ENCODE peak calls at places on chromosome 21, in ten cellular contexts. One of them, this sample, is unnamed.
A peak's percentile ranks its signal among the peaks of the same experiment; 100 is the strongest.

GRCh38 chr21:43921979-43922945 is 57.2 kb downstream of the AGPAT3 start:
- DNase-seq in GM04504: no peak
- DNase-seq in stimulated activated CD4-positive, alpha-beta T cell treated with anti-CD3 and anti-CD28 coated beads, Interleukin-4, amount 100 ng/mL, for 48 hours: peak; percentile 37
- DNase-seq in astrocyte of the hippocampus: no peak
- DNase-seq in fibroblast of the aortic adventitia: no peak
- DNase-seq in B cell: no peak
- DNase-seq in dorsolateral prefrontal cortex: no peak
- DNase-seq in OCI-LY7: no peak
- DNase-seq in NCI-H1092: no peak
- DNase-seq in thoracic aorta: no peak
- DNase-seq in this sample: peak; percentile 21

GRCh38 chr21:34498623-34499022 is 13.4 kb downstream of the KCNE1 start:
- DNase-seq in GM04504: no peak
- DNase-seq in stimulated activated CD4-positive, alpha-beta T cell treated with anti-CD3 and anti-CD28 coated beads, Interleukin-4, amount 100 ng/mL, for 48 hours: no peak
- DNase-seq in astrocyte of the hippocampus: no peak
- DNase-seq in fibroblast of the aortic adventitia: peak; percentile 11
- DNase-seq in B cell: no peak
- DNase-seq in dorsolateral prefrontal cortex: no peak
- DNase-seq in OCI-LY7: no peak
- DNase-seq in NCI-H1092: no peak
- DNase-seq in thoracic aorta: no peak
- DNase-seq in this sample: no peak

GRCh38 chr21:30166705-30167104 is at the start of gene CLDN17:
- DNase-seq in GM04504: no peak
- DNase-seq in stimulated activated CD4-positive, alpha-beta T cell treated with anti-CD3 and anti-CD28 coated beads, Interleukin-4, amount 100 ng/mL, for 48 hours: no peak
- DNase-seq in astrocyte of the hippocampus: no peak
- DNase-seq in fibroblast of the aortic adventitia: no peak
- DNase-seq in B cell: no peak
- DNase-seq in dorsolateral prefrontal cortex: no peak
- DNase-seq in OCI-LY7: no peak
- DNase-seq in NCI-H1092: no peak
- DNase-seq in thoracic aorta: no peak
- DNase-seq in this sample: no peak

GRCh38 chr21:31592501-31592900 is 67.0 kb upstream of the SOD1 start:
- DNase-seq in GM04504: no peak
- DNase-seq in stimulated activated CD4-positive, alpha-beta T cell treated with anti-CD3 and anti-CD28 coated beads, Interleukin-4, amount 100 ng/mL, for 48 hours: no peak
- DNase-seq in astrocyte of the hippocampus: no peak
- DNase-seq in fibroblast of the aortic adventitia: no peak
- DNase-seq in B cell: no peak
- DNase-seq in dorsolateral prefrontal cortex: no peak
- DNase-seq in OCI-LY7: no peak
- DNase-seq in NCI-H1092: no peak
- DNase-seq in thoracic aorta: no peak
- DNase-seq in this sample: no peak

GRCh38 chr21:28936721-28937120 is 56.0 kb downstream of the LTN1 start:
- DNase-seq in GM04504: no peak
- DNase-seq in stimulated activated CD4-positive, alpha-beta T cell treated with anti-CD3 and anti-CD28 coated beads, Interleukin-4, amount 100 ng/mL, for 48 hours: no peak
- DNase-seq in astrocyte of the hippocampus: no peak
- DNase-seq in fibroblast of the aortic adventitia: no peak
- DNase-seq in B cell: no peak
- DNase-seq in dorsolateral prefrontal cortex: no peak
- DNase-seq in OCI-LY7: no peak
- DNase-seq in NCI-H1092: no peak
- DNase-seq in thoracic aorta: no peak
- DNase-seq in this sample: no peak

GRCh38 chr21:39153373-39153772 is 29.9 kb downstream of the PSMG1 start:
- DNase-seq in GM04504: no peak
- DNase-seq in stimulated activated CD4-positive, alpha-beta T cell treated with anti-CD3 and anti-CD28 coated beads, Interleukin-4, amount 100 ng/mL, for 48 hours: no peak
- DNase-seq in astrocyte of the hippocampus: no peak
- DNase-seq in fibroblast of the aortic adventitia: peak; percentile 19
- DNase-seq in B cell: no peak
- DNase-seq in dorsolateral prefrontal cortex: no peak
- DNase-seq in OCI-LY7: peak; percentile 10
- DNase-seq in NCI-H1092: no peak
- DNase-seq in thoracic aorta: no peak
- DNase-seq in this sample: peak; percentile 12

GRCh38 chr21:28834335-28835238 is 158.1 kb downstream of the LTN1 start:
- DNase-seq in GM04504: no peak
- DNase-seq in stimulated activated CD4-positive, alpha-beta T cell treated with anti-CD3 and anti-CD28 coated beads, Interleukin-4, amount 100 ng/mL, for 48 hours: no peak
- DNase-seq in astrocyte of the hippocampus: no peak
- DNase-seq in fibroblast of the aortic adventitia: no peak
- DNase-seq in B cell: no peak
- DNase-seq in dorsolateral prefrontal cortex: no peak
- DNase-seq in OCI-LY7: no peak
- DNase-seq in NCI-H1092: no peak
- DNase-seq in thoracic aorta: no peak
- DNase-seq in this sample: no peak

GRCh38 chr21:21030311-21030710 is 32.1 kb downstream of the NCAM2 start:
- DNase-seq in GM04504: no peak
- DNase-seq in stimulated activated CD4-positive, alpha-beta T cell treated with anti-CD3 and anti-CD28 coated beads, Interleukin-4, amount 100 ng/mL, for 48 hours: no peak
- DNase-seq in astrocyte of the hippocampus: no peak
- DNase-seq in fibroblast of the aortic adventitia: no peak
- DNase-seq in B cell: no peak
- DNase-seq in dorsolateral prefrontal cortex: no peak
- DNase-seq in OCI-LY7: no peak
- DNase-seq in NCI-H1092: no peak
- DNase-seq in thoracic aorta: no peak
- DNase-seq in this sample: no peak

GRCh38 chr21:26800455-26801454 is 44.5 kb downstream of the ADAMTS1 start:
- DNase-seq in GM04504: peak; percentile 48
- DNase-seq in stimulated activated CD4-positive, alpha-beta T cell treated with anti-CD3 and anti-CD28 coated beads, Interleukin-4, amount 100 ng/mL, for 48 hours: no peak
- DNase-seq in astrocyte of the hippocampus: no peak
- DNase-seq in fibroblast of the aortic adventitia: peak; percentile 57
- DNase-seq in B cell: no peak
- DNase-seq in dorsolateral prefrontal cortex: no peak
- DNase-seq in OCI-LY7: no peak
- DNase-seq in NCI-H1092: no peak
- DNase-seq in thoracic aorta: no peak
- DNase-seq in this sample: no peak

GRCh38 chr21:33121715-33122475 is 52.0 kb downstream of the OLIG1 start:
- DNase-seq in GM04504: peak; percentile 3
- DNase-seq in stimulated activated CD4-positive, alpha-beta T cell treated with anti-CD3 and anti-CD28 coated beads, Interleukin-4, amount 100 ng/mL, for 48 hours: no peak
- DNase-seq in astrocyte of the hippocampus: peak; percentile 12
- DNase-seq in fibroblast of the aortic adventitia: peak; percentile 18
- DNase-seq in B cell: no peak
- DNase-seq in dorsolateral prefrontal cortex: no peak
- DNase-seq in OCI-LY7: peak; percentile 56
- DNase-seq in NCI-H1092: no peak
- DNase-seq in thoracic aorta: no peak
- DNase-seq in this sample: peak; percentile 36

GRCh38 chr21:26365849-26366248 is 195.3 kb upstream of the APP start:
- DNase-seq in GM04504: no peak
- DNase-seq in stimulated activated CD4-positive, alpha-beta T cell treated with anti-CD3 and anti-CD28 coated beads, Interleukin-4, amount 100 ng/mL, for 48 hours: no peak
- DNase-seq in astrocyte of the hippocampus: no peak
- DNase-seq in fibroblast of the aortic adventitia: no peak
- DNase-seq in B cell: no peak
- DNase-seq in dorsolateral prefrontal cortex: no peak
- DNase-seq in OCI-LY7: no peak
- DNase-seq in NCI-H1092: no peak
- DNase-seq in thoracic aorta: no peak
- DNase-seq in this sample: no peak

GRCh38 chr21:42298237-42298636 is 17.0 kb downstream of the TFF3 start:
- DNase-seq in GM04504: no peak
- DNase-seq in stimulated activated CD4-positive, alpha-beta T cell treated with anti-CD3 and anti-CD28 coated beads, Interleukin-4, amount 100 ng/mL, for 48 hours: no peak
- DNase-seq in astrocyte of the hippocampus: no peak
- DNase-seq in fibroblast of the aortic adventitia: no peak
- DNase-seq in B cell: no peak
- DNase-seq in dorsolateral prefrontal cortex: no peak
- DNase-seq in OCI-LY7: no peak
- DNase-seq in NCI-H1092: no peak
- DNase-seq in thoracic aorta: no peak
- DNase-seq in this sample: no peak

GRCh38 chr21:41884501-41885030 is 5.4 kb upstream of the PRDM15 start:
- DNase-seq in GM04504: no peak
- DNase-seq in stimulated activated CD4-positive, alpha-beta T cell treated with anti-CD3 and anti-CD28 coated beads, Interleukin-4, amount 100 ng/mL, for 48 hours: no peak
- DNase-seq in astrocyte of the hippocampus: no peak
- DNase-seq in fibroblast of the aortic adventitia: no peak
- DNase-seq in B cell: no peak
- DNase-seq in dorsolateral prefrontal cortex: no peak
- DNase-seq in OCI-LY7: no peak
- DNase-seq in NCI-H1092: no peak
- DNase-seq in thoracic aorta: no peak
- DNase-seq in this sample: no peak

GRCh38 chr21:14956826-14957225 is 108.0 kb downstream of the NRIP1 start:
- DNase-seq in GM04504: peak; percentile 39
- DNase-seq in stimulated activated CD4-positive, alpha-beta T cell treated with anti-CD3 and anti-CD28 coated beads, Interleukin-4, amount 100 ng/mL, for 48 hours: no peak
- DNase-seq in astrocyte of the hippocampus: peak; percentile 64
- DNase-seq in fibroblast of the aortic adventitia: peak; percentile 83
- DNase-seq in B cell: no peak
- DNase-seq in dorsolateral prefrontal cortex: no peak
- DNase-seq in OCI-LY7: no peak
- DNase-seq in NCI-H1092: no peak
- DNase-seq in thoracic aorta: no peak
- DNase-seq in this sample: no peak

This sample was measured in germinal center.